ENCODE peak calls at places on chromosome 11, in nine cellular contexts. F is PC-9, U is IMR-90, V is MM.1S, Z is HL-60, Q is cardiac muscle cell, B is HFF-Myc, K is astrocyte of the spinal cord, N is GM06990. L is an unnamed sample.

GRCh38 chr11:8381343-8381742 is 117.7 kb upstream of the LMO1 start:
- DNase-seq in F (no peak), U (no peak), V (no peak), Z (no peak), Q (no peak), B (no peak), K (no peak), N (no peak), L (no peak)

GRCh38 chr11:30291331-30291730 is 31.6 kb upstream of the ARL14EP start:
- DNase-seq in F (no peak), U (no peak), V (no peak), Z (no peak), Q (no peak), B (no peak), K (no peak), N (no peak), L (no peak)

GRCh38 chr11:15673408-15673811 is 558.7 kb downstream of the INSC start:
- DNase-seq in F (no peak), U (no peak), V (no peak), Z (no peak), Q (peak), B (no peak), K (no peak), N (no peak), L (no peak)

GRCh38 chr11:72483412-72484186 is 49.3 kb upstream of the CLPB start:
- DNase-seq in F (no peak), U (peak), V (peak), Z (peak), Q (no peak), B (peak), K (peak), N (no peak), L (peak)

GRCh38 chr11:96748639-96749370 is 359.0 kb downstream of the JRKL start:
- DNase-seq in F (no peak), U (peak), V (no peak), Z (no peak), Q (no peak), B (peak), K (peak), N (no peak), L (peak)

GRCh38 chr11:20013346-20014066 is 146.8 kb downstream of the DBX1 start:
- DNase-seq in F (no peak), U (peak), V (no peak), Z (no peak), Q (peak), B (no peak), K (peak), N (no peak), L (peak)

GRCh38 chr11:87722756-87723599 is 452.3 kb downstream of the RAB38 start:
- DNase-seq in F (peak), U (peak), V (peak), Z (no peak), Q (peak), B (no peak), K (no peak), N (no peak), L (peak)

GRCh38 chr11:94647926-94648325 is 80.8 kb downstream of the PIWIL4 start:
- DNase-seq in F (no peak), U (peak), V (no peak), Z (no peak), Q (no peak), B (no peak), K (no peak), N (no peak), L (no peak)

GRCh38 chr11:61702701-61703312 is 22.6 kb downstream of the DAGLA start:
- DNase-seq in F (no peak), U (no peak), V (no peak), Z (no peak), Q (no peak), B (no peak), K (no peak), N (no peak), L (no peak)

GRCh38 chr11:66595245-66595904 is 2.4 kb downstream of the CCS start:
- DNase-seq in F (no peak), U (peak), V (no peak), Z (no peak), Q (no peak), B (no peak), K (no peak), N (no peak), L (peak)

GRCh38 chr11:110184974-110185597 is 91.9 kb downstream of the ZC3H12C start:
- DNase-seq in F (no peak), U (peak), V (no peak), Z (no peak), Q (no peak), B (no peak), K (peak), N (no peak), L (peak)

GRCh38 chr11:101129203-101129943 is at the start of gene PGR:
- DNase-seq in F (no peak), U (no peak), V (no peak), Z (no peak), Q (peak), B (no peak), K (no peak), N (no peak), L (no peak)

GRCh38 chr11:108871152-108871551 is 206.3 kb downstream of the DDX10 start:
- DNase-seq in F (no peak), U (peak), V (peak), Z (no peak), Q (peak), B (peak), K (peak), N (no peak), L (peak)

GRCh38 chr11:27681664-27682063 is 18.6 kb downstream of the BDNF start:
- DNase-seq in F (no peak), U (no peak), V (no peak), Z (no peak), Q (no peak), B (no peak), K (no peak), N (no peak), L (no peak)

GRCh38 chr11:22703561-22703960 is 37.1 kb downstream of the GAS2 start:
- DNase-seq in F (no peak), U (peak), V (no peak), Z (no peak), Q (peak), B (no peak), K (peak), N (no peak), L (peak)

GRCh38 chr11:22681281-22681812 is 14.9 kb downstream of the GAS2 start:
- DNase-seq in F (no peak), U (no peak), V (no peak), Z (no peak), Q (no peak), B (no peak), K (no peak), N (no peak), L (no peak)

GRCh38 chr11:92735039-92735438 is 234.4 kb upstream of the MTNR1B start:
- DNase-seq in F (no peak), U (no peak), V (peak), Z (no peak), Q (no peak), B (no peak), K (no peak), N (no peak), L (peak)

GRCh38 chr11:95247883-95248282 is 16.9 kb upstream of the SESN3 start:
- DNase-seq in F (no peak), U (no peak), V (no peak), Z (no peak), Q (no peak), B (no peak), K (no peak), N (no peak), L (no peak)

GRCh38 chr11:120746395-120746794 is 234.8 kb downstream of the GRIK4 start:
- DNase-seq in F (no peak), U (no peak), V (no peak), Z (no peak), Q (peak), B (no peak), K (no peak), N (no peak), L (no peak)

GRCh38 chr11:108926522-108927380 is 261.9 kb downstream of the DDX10 start:
- DNase-seq in F (no peak), U (no peak), V (no peak), Z (no peak), Q (no peak), B (no peak), K (no peak), N (no peak), L (peak)

GRCh38 chr11:112902411-112903011 is 58.7 kb upstream of the NCAM1 start:
- DNase-seq in F (no peak), U (no peak), V (no peak), Z (no peak), Q (no peak), B (no peak), K (no peak), N (no peak), L (no peak)

GRCh38 chr11:126404367-126404766 is 48.9 kb downstream of the ST3GAL4 start:
- DNase-seq in F (no peak), U (peak), V (no peak), Z (no peak), Q (no peak), B (no peak), K (no peak), N (no peak), L (no peak)

GRCh38 chr11:108027057-108027456 is 18.4 kb downstream of the CUL5 start:
- DNase-seq in F (no peak), U (no peak), V (no peak), Z (no peak), Q (no peak), B (no peak), K (no peak), N (no peak), L (no peak)

GRCh38 chr11:63670077-63670737 is 969 bp downstream of the ATL3 start:
- DNase-seq in F (no peak), U (peak), V (no peak), Z (no peak), Q (no peak), B (no peak), K (peak), N (no peak), L (peak)

GRCh38 chr11:121716060-121716459 is 263.3 kb upstream of the SORL1-AS1 start:
- DNase-seq in F (no peak), U (peak), V (no peak), Z (no peak), Q (no peak), B (no peak), K (peak), N (no peak), L (peak)

GRCh38 chr11:62832346-62833234 is at the start of gene TEX54:
- DNase-seq in F (no peak), U (peak), V (no peak), Z (no peak), Q (no peak), B (no peak), K (no peak), N (no peak), L (no peak)

GRCh38 chr11:8601376-8602133 is 7.5 kb upstream of the STK33 start:
- DNase-seq in F (no peak), U (no peak), V (no peak), Z (no peak), Q (no peak), B (no peak), K (no peak), N (no peak), L (no peak)

GRCh38 chr11:126132319-126132718 is 69.7 kb upstream of the CDON start:
- DNase-seq in F (peak), U (no peak), V (no peak), Z (no peak), Q (no peak), B (no peak), K (peak), N (no peak), L (peak)

GRCh38 chr11:1936781-1937615 is 10.1 kb upstream of the MRPL23 start:
- DNase-seq in F (no peak), U (no peak), V (no peak), Z (no peak), Q (no peak), B (no peak), K (no peak), N (no peak), L (no peak)

GRCh38 chr11:77080643-77081210 is 14.0 kb downstream of the CAPN5 start:
- DNase-seq in F (no peak), U (peak), V (no peak), Z (no peak), Q (no peak), B (no peak), K (no peak), N (no peak), L (peak)

GRCh38 chr11:125069008-125069407 is 5.9 kb downstream of the SLC37A2 start:
- DNase-seq in F (no peak), U (peak), V (no peak), Z (no peak), Q (no peak), B (no peak), K (no peak), N (no peak), L (no peak)

GRCh38 chr11:116641561-116642045 is 131.2 kb downstream of the BUD13 start:
- DNase-seq in F (peak), U (no peak), V (peak), Z (no peak), Q (peak), B (no peak), K (peak), N (peak), L (peak)

GRCh38 chr11:66970808-66971442 is 4.2 kb upstream of the C11orf86 start:
- DNase-seq in F (peak), U (peak), V (no peak), Z (peak), Q (no peak), B (peak), K (peak), N (no peak), L (peak)

GRCh38 chr11:28058333-28058732 is 49.6 kb downstream of the KIF18A start:
- DNase-seq in F (no peak), U (peak), V (no peak), Z (no peak), Q (peak), B (no peak), K (no peak), N (no peak), L (peak)

GRCh38 chr11:94117871-94118270 is 10.8 kb upstream of the PANX1 start:
- DNase-seq in F (no peak), U (peak), V (no peak), Z (no peak), Q (no peak), B (no peak), K (no peak), N (no peak), L (no peak)

GRCh38 chr11:120536091-120536796 is 24.7 kb downstream of the GRIK4 start:
- DNase-seq in F (no peak), U (no peak), V (no peak), Z (no peak), Q (no peak), B (no peak), K (no peak), N (no peak), L (no peak)

GRCh38 chr11:1231396-1232327 is 8.8 kb downstream of the MUC5B start:
- DNase-seq in F (no peak), U (no peak), V (no peak), Z (no peak), Q (no peak), B (no peak), K (no peak), N (no peak), L (no peak)

GRCh38 chr11:10927533-10927932 is 69.7 kb upstream of the ZBED5 start:
- DNase-seq in F (no peak), U (no peak), V (no peak), Z (no peak), Q (no peak), B (no peak), K (no peak), N (no peak), L (no peak)

GRCh38 chr11:10932976-10933375 is 75.1 kb upstream of the ZBED5 start:
- DNase-seq in F (no peak), U (no peak), V (no peak), Z (no peak), Q (no peak), B (no peak), K (no peak), N (no peak), L (no peak)

GRCh38 chr11:10931761-10932700 is 74.2 kb upstream of the ZBED5 start:
- DNase-seq in F (no peak), U (no peak), V (no peak), Z (no peak), Q (peak), B (no peak), K (no peak), N (no peak), L (no peak)

GRCh38 chr11:10930961-10931760 is 73.3 kb upstream of the ZBED5 start:
- DNase-seq in F (peak), U (peak), V (peak), Z (no peak), Q (peak), B (no peak), K (peak), N (peak), L (peak)

DNA sequence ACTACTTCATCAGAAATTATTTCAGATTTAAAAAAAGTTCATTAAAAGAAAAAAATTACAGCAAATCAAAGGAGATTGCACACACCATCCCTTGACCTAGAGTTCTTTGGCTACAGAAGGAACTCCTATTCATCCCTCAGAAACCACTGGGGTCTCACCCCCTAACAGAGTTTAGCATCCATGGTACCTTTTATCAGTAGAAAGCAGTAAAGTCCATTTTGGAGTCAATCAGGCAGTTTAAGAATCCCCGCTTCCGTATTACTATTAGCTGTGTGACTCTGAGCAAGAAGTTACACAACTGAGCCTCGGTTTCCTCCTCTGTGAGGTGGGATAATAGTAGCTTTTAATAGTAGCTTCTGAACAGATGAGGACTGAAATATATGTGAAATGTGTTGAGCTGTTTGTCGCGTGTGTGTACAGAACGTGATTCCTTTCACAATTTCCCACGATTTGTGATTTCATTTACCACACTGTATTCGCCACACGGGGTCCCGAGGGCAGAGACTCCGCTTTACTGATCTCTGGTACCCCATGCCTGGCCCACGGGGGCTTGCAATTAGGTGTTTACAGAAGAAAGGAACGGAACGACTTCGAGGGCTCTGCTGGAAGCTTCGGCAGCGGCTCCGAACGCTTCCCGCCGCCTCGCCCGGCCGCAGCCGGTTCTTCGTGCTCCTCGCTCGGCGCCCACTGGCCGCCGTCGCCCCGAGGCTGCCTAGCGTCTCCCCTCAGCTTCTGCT is 72.5 kb upstream of the ZBED5 start:
- DNase-seq in F (no peak), U (peak), V (no peak), Z (no peak), Q (no peak), B (no peak), K (peak), N (peak), L (peak)
- TF ChIP-seq CTCF in F (no peak), U (no peak), V (no peak), Z (no peak), Q (no peak), B (no peak), K (no peak), N (no peak), L (no peak)

GRCh38 chr11:44950036-44950624 is 553 bp downstream of the TP53I11 start:
- DNase-seq in F (no peak), U (no peak), V (no peak), Z (no peak), Q (peak), B (no peak), K (no peak), N (no peak), L (peak)
- H3K4me3 ChIP-seq in F (no peak), U (peak), V (peak), Z (peak), Q (peak), B (peak), K (peak), N (peak), L (peak)

GRCh38 chr11:6022954-6023353 is 7.6 kb downstream of the OR56A1 start:
- DNase-seq in F (no peak), U (peak), V (peak), Z (peak), Q (peak), B (no peak), K (peak), N (no peak), L (peak)
- TF ChIP-seq CTCF in F (peak), U (peak), V (peak), Z (peak), Q (peak), B (no peak), K (peak), N (peak), L (peak)

DNA sequence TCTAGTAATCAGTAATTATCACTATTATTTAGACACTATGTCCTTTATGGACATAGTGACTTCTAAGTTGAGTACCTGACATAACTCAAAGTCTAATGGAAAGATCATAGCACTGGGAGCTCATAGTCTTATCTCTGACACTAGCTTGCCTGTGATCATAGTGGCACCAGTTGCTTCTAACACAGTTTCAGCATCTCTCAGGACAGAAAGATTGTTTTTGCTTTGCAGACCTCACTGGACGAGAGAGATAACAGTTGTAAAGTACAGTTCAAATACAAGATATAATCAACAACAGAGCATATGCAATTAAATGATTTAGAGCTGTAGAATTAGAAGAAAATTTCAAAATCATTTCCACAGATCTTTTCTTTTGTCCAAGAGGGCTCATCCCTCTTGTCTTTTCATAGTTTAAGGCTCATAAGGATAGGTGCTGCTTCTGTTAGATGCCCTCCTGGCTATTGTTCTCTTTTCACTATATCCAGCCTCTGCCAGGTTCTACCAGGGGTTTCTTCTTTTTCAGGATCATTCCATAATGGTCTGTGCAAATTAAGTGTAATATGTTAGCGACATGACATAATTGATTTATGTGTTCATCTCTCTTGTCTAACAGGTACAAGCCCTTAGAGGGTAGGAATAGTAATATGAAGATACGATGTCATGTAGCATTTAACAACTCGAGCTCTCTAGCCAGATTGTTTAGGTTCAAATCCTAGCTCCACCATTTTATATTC is 1175.4 kb upstream of the TENM4 start:
- DNase-seq in F (no peak), U (no peak), V (no peak), Z (no peak), Q (no peak), B (no peak), K (no peak), N (no peak), L (no peak)
- H3K4me3 ChIP-seq in F (no peak), U (no peak), V (no peak), Z (no peak), Q (no peak), B (no peak), K (no peak), N (no peak), L (no peak)

GRCh38 chr11:57085604-57086003 is 96.1 kb upstream of the LRRC55 start:
- DNase-seq in F (no peak), U (no peak), V (no peak), Z (no peak), Q (peak), B (no peak), K (no peak), N (no peak), L (no peak)
- TF ChIP-seq CTCF in F (peak), U (peak), V (no peak), Z (no peak), Q (peak), B (no peak), K (peak), N (no peak), L (peak)

GRCh38 chr11:129141748-129142475 is 50.2 kb downstream of the ARHGAP32 start:
- DNase-seq in F (no peak), U (no peak), V (no peak), Z (no peak), Q (no peak), B (no peak), K (peak), N (no peak), L (no peak)
- H3K4me3 ChIP-seq in F (no peak), U (no peak), V (no peak), Z (no peak), Q (no peak), B (no peak), K (no peak), N (no peak), L (no peak)